ENCODE peak calls at places on chromosome 10, in five cellular contexts. One of them, this sample, is unnamed.
A peak's percentile ranks its signal among the peaks of the same experiment; 100 is the strongest.

GRCh38 chr10:56212951-56213350 is 148.1 kb downstream of the ZWINT start:
- DNase-seq in A549: no peak
- DNase-seq in GM12878: no peak
- DNase-seq in SK-N-SH: no peak
- DNase-seq in K562: no peak
- DNase-seq in this sample: no peak

GRCh38 chr10:9634466-9634865 is 1383.2 kb upstream of the CELF2 start:
- DNase-seq in A549: no peak
- DNase-seq in K562: no peak
- DNase-seq in SK-N-SH: no peak
- DNase-seq in GM12878: no peak
- DNase-seq in this sample: peak; percentile 90

GRCh38 chr10:108187396-108188012 is 1023.0 kb upstream of the SORCS1 start:
- DNase-seq in SK-N-SH: no peak
- DNase-seq in A549: no peak
- DNase-seq in K562: no peak
- DNase-seq in GM12878: no peak
- DNase-seq in this sample: no peak

GRCh38 chr10:35300063-35300699 is 36.1 kb upstream of the CCNY start:
- DNase-seq in K562: peak; percentile 37
- DNase-seq in GM12878: peak; percentile 51
- DNase-seq in A549: peak; percentile 83
- DNase-seq in SK-N-SH: no peak
- DNase-seq in this sample: peak; percentile 43

GRCh38 chr10:3464760-3465405 is 292.3 kb upstream of the PITRM1 start:
- DNase-seq in K562: no peak
- DNase-seq in SK-N-SH: no peak
- DNase-seq in GM12878: no peak
- DNase-seq in A549: no peak
- DNase-seq in this sample: peak; percentile 17

GRCh38 chr10:43264987-43265798 is 1.7 kb downstream of the RASGEF1A start:
- DNase-seq in A549: no peak
- DNase-seq in K562: no peak
- DNase-seq in SK-N-SH: peak; percentile 31
- DNase-seq in GM12878: no peak
- DNase-seq in this sample: no peak

GRCh38 chr10:84388148-84388547 is 59.8 kb downstream of the CCSER2 start:
- DNase-seq in K562: no peak
- DNase-seq in A549: no peak
- DNase-seq in SK-N-SH: no peak
- DNase-seq in GM12878: no peak
- DNase-seq in this sample: no peak

GRCh38 chr10:110499796-110500514 is 2.2 kb downstream of the DUSP5 start:
- DNase-seq in K562: no peak
- DNase-seq in SK-N-SH: no peak
- DNase-seq in GM12878: no peak
- DNase-seq in A549: peak; percentile 44
- DNase-seq in this sample: peak; percentile 58

GRCh38 chr10:126422561-126422960 is 34.3 kb upstream of the ADAM12 start:
- DNase-seq in A549: no peak
- DNase-seq in SK-N-SH: no peak
- DNase-seq in GM12878: no peak
- DNase-seq in K562: no peak
- DNase-seq in this sample: peak; percentile 10

GRCh38 chr10:110610308-110610774 is 33.8 kb upstream of the RBM20 start:
- DNase-seq in A549: peak; percentile 58
- DNase-seq in K562: peak; percentile 71
- DNase-seq in SK-N-SH: peak; percentile 69
- DNase-seq in GM12878: peak; percentile 24
- DNase-seq in this sample: peak; percentile 49

GRCh38 chr10:77673086-77673485 is 35.5 kb upstream of the KCNMA1 start:
- DNase-seq in K562: peak; percentile 20
- DNase-seq in GM12878: no peak
- DNase-seq in A549: no peak
- DNase-seq in SK-N-SH: no peak
- DNase-seq in this sample: peak; percentile 10
- TF ChIP-seq RCOR1 in K562: no peak
- TF ChIP-seq RCOR1 in GM12878: no peak
- TF ChIP-seq RCOR1 in A549: no peak
- TF ChIP-seq RCOR1 in SK-N-SH: no peak
- TF ChIP-seq RCOR1 in this sample: no peak

DNA sequence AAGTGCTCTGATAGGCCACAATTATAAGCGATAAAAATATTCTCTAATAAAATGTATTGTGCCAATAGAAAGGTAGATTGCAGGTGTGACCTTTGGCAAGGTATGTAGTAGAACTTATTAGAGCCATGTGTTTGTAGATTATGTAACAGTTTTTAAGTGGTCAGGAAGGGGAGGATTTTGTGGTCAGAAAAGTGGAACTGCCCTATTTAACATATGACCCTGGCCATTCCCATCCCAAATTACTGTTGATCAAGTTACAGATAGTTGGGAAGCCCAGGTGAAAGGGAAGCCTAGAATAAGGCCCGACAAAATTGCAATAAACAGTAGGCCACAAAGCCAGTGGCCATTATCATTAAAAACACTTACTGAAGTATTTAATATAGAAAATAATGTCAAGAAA is 89.2 kb downstream of the SPAG6 start:
- DNase-seq in A549: no peak
- DNase-seq in SK-N-SH: no peak
- DNase-seq in K562: no peak
- DNase-seq in GM12878: no peak
- DNase-seq in this sample: no peak
- TF ChIP-seq RCOR1 in A549: no peak
- TF ChIP-seq RCOR1 in SK-N-SH: no peak
- TF ChIP-seq RCOR1 in K562: no peak
- TF ChIP-seq RCOR1 in GM12878: no peak
- TF ChIP-seq RCOR1 in this sample: no peak

DNA sequence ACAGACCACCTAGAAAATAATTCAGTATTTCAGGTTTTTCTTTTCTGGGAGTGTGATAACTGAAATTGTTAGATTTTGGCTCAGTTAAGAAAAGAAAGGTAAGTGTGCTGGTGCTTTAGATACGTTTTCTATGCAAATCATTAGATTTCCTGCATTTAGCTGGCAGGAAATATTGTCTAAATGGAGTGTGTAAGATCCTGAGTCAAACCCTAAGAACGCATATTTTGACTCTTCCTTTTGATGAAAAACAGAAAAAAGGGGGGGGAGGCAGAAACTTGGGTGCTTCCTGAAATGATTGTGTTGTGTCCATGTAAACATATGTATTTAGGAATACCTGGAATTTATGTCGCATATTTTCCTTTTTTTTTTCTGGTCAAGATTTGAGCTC is 1.2 kb downstream of the GRK5 start:
- DNase-seq in SK-N-SH: no peak
- DNase-seq in A549: no peak
- DNase-seq in K562: no peak
- DNase-seq in GM12878: no peak
- DNase-seq in this sample: no peak
- TF ChIP-seq RCOR1 in SK-N-SH: no peak
- TF ChIP-seq RCOR1 in A549: no peak
- TF ChIP-seq RCOR1 in K562: no peak
- TF ChIP-seq RCOR1 in GM12878: no peak
- TF ChIP-seq RCOR1 in this sample: no peak

GRCh38 chr10:114550756-114551290 is 107.3 kb downstream of the ABLIM1 start:
- DNase-seq in GM12878: no peak
- DNase-seq in SK-N-SH: no peak
- DNase-seq in A549: peak; percentile 17
- DNase-seq in K562: no peak
- DNase-seq in this sample: peak; percentile 47
- TF ChIP-seq RCOR1 in GM12878: no peak
- TF ChIP-seq RCOR1 in SK-N-SH: no peak
- TF ChIP-seq RCOR1 in A549: no peak
- TF ChIP-seq RCOR1 in K562: no peak
- TF ChIP-seq RCOR1 in this sample: no peak

GRCh38 chr10:52279546-52279945 is 34.5 kb upstream of the DKK1 start:
- DNase-seq in A549: no peak
- DNase-seq in K562: no peak
- DNase-seq in GM12878: no peak
- DNase-seq in SK-N-SH: no peak
- DNase-seq in this sample: no peak

GRCh38 chr10:52283174-52283573 is 30.9 kb upstream of the DKK1 start:
- DNase-seq in A549: no peak
- DNase-seq in SK-N-SH: no peak
- DNase-seq in GM12878: no peak
- DNase-seq in K562: no peak
- DNase-seq in this sample: peak; percentile 31

GRCh38 chr10:52276982-52277381 is 37.1 kb upstream of the DKK1 start:
- DNase-seq in A549: no peak
- DNase-seq in SK-N-SH: no peak
- DNase-seq in K562: no peak
- DNase-seq in GM12878: no peak
- DNase-seq in this sample: no peak

GRCh38 chr10:52276163-52276562 is 37.9 kb upstream of the DKK1 start:
- DNase-seq in K562: no peak
- DNase-seq in SK-N-SH: no peak
- DNase-seq in GM12878: no peak
- DNase-seq in A549: no peak
- DNase-seq in this sample: no peak

GRCh38 chr10:52280051-52280450 is 34.0 kb upstream of the DKK1 start:
- DNase-seq in SK-N-SH: no peak
- DNase-seq in A549: no peak
- DNase-seq in GM12878: no peak
- DNase-seq in K562: no peak
- DNase-seq in this sample: no peak
- TF ChIP-seq RCOR1 in SK-N-SH: no peak
- TF ChIP-seq RCOR1 in A549: no peak
- TF ChIP-seq RCOR1 in GM12878: no peak
- TF ChIP-seq RCOR1 in K562: no peak
- TF ChIP-seq RCOR1 in this sample: no peak

This sample was measured in IMR-90.